ENCODE peak calls at places on chromosomes 11 and 22, in seven cellular contexts. M, E, I, G, Y, F and A are unnamed samples. For H3K4me1 and H3K27me3, the result is how much of the 10 kb centered on the place peaks cover.

GRCh38 chr11:77203901-77204755 is 76.1 kb downstream of the MYO7A start:
- DNase-seq in I (peak), Y (no peak), G (no peak), F (no peak), E (no peak), M (peak), A (peak)

GRCh38 chr22:42344391-42344861 is 74.0 kb upstream of the TCF20 start:
- DNase-seq in G (no peak), E (no peak), Y (no peak), M (peak), F (no peak), I (no peak), A (peak)

GRCh38 chr11:58573451-58574104 is 2.1 kb downstream of the LPXN start:
- DNase-seq in E (peak), G (peak), I (no peak), Y (peak), F (no peak), M (no peak), A (peak)

GRCh38 chr11:68340003-68340767 is 27.8 kb downstream of the LRP5 start:
- DNase-seq in M (no peak), Y (no peak), G (no peak), I (no peak), F (no peak), E (no peak), A (no peak)

GRCh38 chr22:32080904-32081303 is 37.8 kb downstream of the SLC5A1 start:
- DNase-seq in I (peak), M (no peak), E (no peak), G (peak), F (peak), Y (peak), A (no peak)

GRCh38 chr11:8331767-8332166 is 68.1 kb upstream of the LMO1 start:
- DNase-seq in G (no peak), I (no peak), F (no peak), Y (no peak), M (no peak), E (no peak), A (no peak)

GRCh38 chr22:39453765-39454378 is 2.9 kb upstream of the MGAT3 start:
- DNase-seq in E (no peak), F (no peak), G (no peak), I (no peak), M (no peak), Y (peak), A (no peak)

GRCh38 chr11:68266936-68267880 is 4.6 kb downstream of the C11orf24 start:
- DNase-seq in F (no peak), E (no peak), G (no peak), Y (peak), I (no peak), M (no peak), A (no peak)

GRCh38 chr11:8260202-8260996 is 3.3 kb downstream of the LMO1 start:
- DNase-seq in M (no peak), E (no peak), Y (no peak), F (no peak), I (no peak), G (no peak), A (no peak)

DNA sequence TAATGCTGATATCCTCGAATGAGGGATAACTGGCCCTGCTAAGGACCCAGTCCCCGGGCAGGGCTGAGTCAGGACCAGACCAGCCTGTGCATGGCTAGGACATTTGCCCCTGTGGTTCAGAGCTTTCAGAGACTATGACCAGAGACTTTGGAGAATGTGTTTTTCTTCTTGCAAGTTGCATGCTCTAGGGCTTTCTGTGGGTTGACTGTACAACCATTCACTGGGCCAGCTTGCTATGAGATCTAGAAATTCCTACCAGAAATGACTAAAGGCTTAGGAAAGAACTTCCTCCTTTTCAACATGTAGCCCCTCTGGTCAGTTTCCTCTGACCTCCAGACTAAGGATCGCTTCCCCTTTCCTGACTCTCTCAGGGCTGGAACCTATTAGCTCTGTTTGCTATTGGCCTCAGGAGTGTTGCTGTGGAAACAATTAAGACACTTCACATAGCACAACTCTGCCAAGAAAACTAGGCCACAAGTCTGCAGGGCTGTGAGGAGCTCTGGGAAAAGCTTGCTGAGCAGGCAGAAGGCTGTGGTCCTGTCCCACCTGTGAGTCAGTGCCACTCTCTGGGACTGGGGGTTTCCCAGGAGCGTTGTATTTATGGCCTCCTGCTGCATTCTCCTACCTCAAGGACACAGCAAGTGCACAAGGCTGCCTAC is 10.7 kb downstream of the CRY2 start:
- DNase-seq in M (no peak), Y (peak), I (no peak), E (no peak), F (no peak), G (peak), A (peak)
- H3K4me1 ChIP-seq in M (half or more), Y (under half), I (half or more), E (half or more), F (under half), G (half or more), A (under half)

DNA sequence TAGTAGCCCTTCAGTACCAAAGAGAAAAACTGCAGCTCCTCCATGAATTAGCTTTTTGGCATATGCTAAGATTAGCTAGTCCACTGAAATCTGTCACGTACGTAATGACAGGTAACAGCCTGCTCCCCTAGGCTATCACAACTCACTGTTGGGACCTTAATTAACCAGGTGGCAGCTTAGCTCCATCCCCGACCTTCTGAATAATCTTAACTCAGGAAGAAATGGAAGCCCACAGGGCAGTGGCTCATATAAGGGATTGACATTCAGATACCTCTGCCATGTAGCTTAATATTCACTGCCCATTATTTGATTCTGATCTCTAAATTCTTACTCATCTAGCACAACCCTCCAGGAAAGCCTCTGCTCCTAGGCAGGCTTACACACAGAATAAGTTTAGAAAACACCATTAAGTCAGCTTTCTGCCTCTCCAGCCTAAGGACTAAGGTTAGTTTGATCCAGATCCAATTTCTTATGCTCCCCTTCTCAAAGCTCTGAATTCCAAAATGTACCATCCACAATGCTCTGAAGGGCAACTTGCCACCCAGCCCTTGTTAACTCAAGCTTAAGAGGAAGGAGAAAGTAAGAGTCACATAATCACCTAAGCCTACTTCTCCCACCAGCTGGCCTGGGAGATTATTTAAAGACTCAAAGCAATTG is 5.0 kb downstream of the HSPA8 start:
- DNase-seq in G (no peak), E (no peak), F (no peak), M (no peak), I (no peak), Y (no peak), A (no peak)
- TF ChIP-seq POLR2A in G (no peak), E (no peak), F (no peak), M (no peak), I (no peak), Y (no peak), A (no peak)

DNA sequence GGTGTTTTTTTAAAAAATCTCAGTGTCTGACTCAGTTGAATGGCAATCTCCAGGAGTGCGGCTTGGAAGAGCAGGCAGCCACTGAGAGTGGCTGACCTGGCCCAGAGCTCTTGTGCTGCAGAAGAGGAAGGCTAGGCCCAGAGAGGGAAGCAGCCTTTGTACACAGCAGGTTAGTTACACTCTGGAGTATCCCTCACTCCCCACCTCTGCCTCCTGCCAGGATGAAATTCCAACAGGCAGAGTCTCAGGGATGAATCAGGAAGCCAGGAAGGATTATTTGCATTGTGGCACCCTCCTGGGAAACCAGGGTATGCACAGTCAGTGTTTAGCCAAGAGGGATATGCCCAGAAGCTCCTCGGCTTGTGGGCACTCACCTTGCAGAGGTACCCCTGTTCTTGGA is 93.5 kb upstream of the ISX start:
- DNase-seq in I (no peak), Y (no peak), M (no peak), E (no peak), F (no peak), G (no peak), A (no peak)
- H3K27me3 ChIP-seq in I (under half), Y (under half), M (under half), E (under half), F (under half), G (under half), A (under half)

GRCh38 chr11:75478690-75479597 is 45.9 kb upstream of the KLHL35 start:
- DNase-seq in Y (no peak), F (no peak), G (no peak), I (no peak), M (no peak), E (no peak), A (no peak)
- H3K4me1 ChIP-seq in Y (under half), F (under half), G (half or more), I (under half), M (under half), E (under half), A (under half)

DNA sequence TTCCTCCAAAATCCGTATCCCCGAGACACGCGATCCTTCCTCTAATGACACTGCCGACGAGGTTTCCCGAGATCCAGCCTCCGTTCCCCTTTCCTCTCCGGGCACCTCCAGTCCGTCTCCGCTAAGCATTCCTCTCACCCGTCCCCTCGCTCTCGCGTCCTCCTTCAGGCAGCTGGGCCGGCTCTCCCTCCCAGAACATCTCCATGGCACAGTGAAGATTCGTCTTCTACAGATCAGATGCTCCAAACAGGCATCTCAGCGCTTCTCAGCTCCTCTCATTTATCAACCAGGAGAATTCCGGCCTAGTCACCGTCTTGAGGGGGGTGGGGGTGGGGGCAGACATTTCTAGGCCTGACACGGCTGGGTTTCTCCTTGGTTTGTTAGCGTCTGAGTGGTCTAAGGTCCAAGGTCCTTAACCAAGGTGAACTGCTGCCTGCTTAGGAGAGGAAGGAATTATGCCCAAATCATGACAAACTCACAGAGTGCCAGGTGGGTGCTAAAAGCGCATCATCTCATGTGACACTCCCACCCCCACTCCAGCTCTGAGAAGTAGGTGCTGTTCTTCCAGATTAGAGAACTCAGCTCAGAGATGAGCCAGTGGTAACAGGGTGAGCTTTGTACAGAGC is at the start of gene SPTBN2:
- DNase-seq in F (no peak), G (no peak), I (peak), Y (no peak), M (no peak), E (no peak), A (no peak)
- TF ChIP-seq POLR2A in F (no peak), G (no peak), I (no peak), Y (no peak), M (no peak), E (no peak), A (no peak)

GRCh38 chr11:44305643-44306468 is 4.1 kb downstream of the ALX4 start:
- DNase-seq in F (no peak), I (peak), E (no peak), M (peak), G (peak), Y (no peak), A (no peak)

GRCh38 chr11:44304091-44305084 is 5.6 kb downstream of the ALX4 start:
- DNase-seq in G (no peak), E (no peak), I (no peak), Y (no peak), F (no peak), M (peak), A (no peak)

GRCh38 chr11:44306469-44307244 is 3.3 kb downstream of the ALX4 start:
- DNase-seq in E (no peak), I (no peak), G (no peak), M (no peak), F (no peak), Y (no peak), A (no peak)

GRCh38 chr11:44303401-44303938 is 6.5 kb downstream of the ALX4 start:
- DNase-seq in I (no peak), F (no peak), G (no peak), E (no peak), Y (no peak), M (peak), A (no peak)

GRCh38 chr11:44305149-44305642 is 4.7 kb downstream of the ALX4 start:
- DNase-seq in I (no peak), E (no peak), M (no peak), Y (no peak), F (no peak), G (no peak), A (no peak)
- H3K27me3 ChIP-seq in I (half or more), E (half or more), M (under half), Y (half or more), F (under half), G (half or more), A (under half)

DNA sequence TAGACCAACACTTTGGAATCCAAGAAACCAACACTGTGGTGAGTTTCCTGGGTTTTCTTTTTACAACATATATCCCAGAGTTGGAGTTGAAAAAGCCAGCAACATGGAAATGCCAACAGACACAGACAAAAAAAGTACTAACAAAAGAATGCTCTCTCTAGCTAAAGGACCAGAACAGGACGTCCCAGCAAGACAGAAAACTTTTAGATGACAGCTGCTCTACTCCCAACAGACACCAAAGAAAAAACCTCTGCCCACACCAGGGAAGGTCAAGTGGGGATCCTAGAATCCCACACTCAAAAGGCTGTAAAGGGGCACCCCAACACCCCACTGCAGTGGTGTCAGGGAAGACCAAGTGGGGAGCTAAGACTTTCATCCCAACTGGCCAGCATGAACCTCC is 23.3 kb downstream of the RRAS2 start:
- DNase-seq in E (no peak), G (no peak), M (no peak), I (no peak), Y (no peak), F (no peak), A (no peak)
- H3K4me1 ChIP-seq in E (under half), G (under half), M (under half), I (under half), Y (under half), F (under half), A (under half)

GRCh38 chr11:2992234-2992999 is at the start of gene NAP1L4:
- DNase-seq in I (peak), F (peak), Y (peak), M (peak), G (peak), E (peak), A (peak)
- TF ChIP-seq POLR2A in I (peak), F (peak), Y (peak), M (peak), G (no peak), E (peak), A (peak)

DNA sequence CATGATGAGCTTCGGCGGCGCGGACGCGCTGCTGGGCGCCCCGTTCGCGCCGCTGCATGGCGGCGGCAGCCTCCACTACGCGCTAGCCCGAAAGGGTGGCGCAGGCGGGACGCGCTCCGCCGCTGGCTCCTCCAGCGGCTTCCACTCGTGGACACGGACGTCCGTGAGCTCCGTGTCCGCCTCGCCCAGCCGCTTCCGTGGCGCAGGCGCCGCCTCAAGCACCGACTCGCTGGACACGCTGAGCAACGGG is 169 bp downstream of the NEFH start:
- DNase-seq in E (no peak), I (no peak), Y (no peak), M (peak), F (no peak), G (no peak), A (no peak)
- H3K27me3 ChIP-seq in E (half or more), I (half or more), Y (half or more), M (under half), F (under half), G (under half), A (under half)